ENCODE peak calls at places on chromosome 1, in four cellular contexts. R, I, G and V are unnamed samples. For H3K4me1, the result is how much of the 10 kb centered on the place peaks cover.

GRCh38 chr1:93079685-93080141 is 630 bp downstream of the MTF2 start:
- DNase-seq in R (no peak), I (peak), G (no peak), V (no peak)

GRCh38 chr1:154434346-154435075 is 29.4 kb downstream of the IL6R start:
- DNase-seq in R (no peak), I (peak), G (no peak), V (no peak)

GRCh38 chr1:230277201-230277771 is 148.8 kb downstream of the PGBD5 start:
- DNase-seq in R (no peak), I (no peak), G (no peak), V (no peak)

GRCh38 chr1:241531195-241532172 is 694 bp upstream of the KMO start:
- DNase-seq in R (peak), I (peak), G (peak), V (no peak)

GRCh38 chr1:248702714-248703113 is at the start of gene OR14I1:
- DNase-seq in R (no peak), I (no peak), G (no peak), V (no peak)

GRCh38 chr1:55876276-55877060 is 661.3 kb upstream of the USP24 start:
- DNase-seq in R (no peak), I (no peak), G (no peak), V (no peak)

GRCh38 chr1:53246261-53247134 is 8.2 kb upstream of the MAGOH start:
- DNase-seq in R (no peak), I (peak), G (no peak), V (no peak)

GRCh38 chr1:169105434-169106094 is 926 bp upstream of the ATP1B1 start:
- DNase-seq in R (peak), I (peak), G (peak), V (no peak)

GRCh38 chr1:19644761-19645543 is 841 bp downstream of the NBL1 start:
- DNase-seq in R (no peak), I (peak), G (no peak), V (no peak)

GRCh38 chr1:55420021-55420420 is 204.9 kb upstream of the USP24 start:
- DNase-seq in R (no peak), I (no peak), G (no peak), V (no peak)

GRCh38 chr1:1879942-1880341 is 10.9 kb downstream of the GNB1 start:
- DNase-seq in R (no peak), I (no peak), G (no peak), V (no peak)

GRCh38 chr1:26542781-26543443 is 13.4 kb downstream of the RPS6KA1 start:
- DNase-seq in R (no peak), I (no peak), G (no peak), V (no peak)

GRCh38 chr1:34779962-34780361 is 1.1 kb upstream of the GJB3 start:
- DNase-seq in R (no peak), I (no peak), G (no peak), V (no peak)

GRCh38 chr1:52747450-52747849 is 21.2 kb downstream of the ZYG11B start:
- DNase-seq in R (no peak), I (no peak), G (no peak), V (no peak)

GRCh38 chr1:33443067-33443704 is 12.3 kb upstream of the PHC2 start:
- DNase-seq in R (no peak), I (peak), G (no peak), V (no peak)

GRCh38 chr1:29471487-29472313 is 235.4 kb downstream of the PTPRU start:
- DNase-seq in R (peak), I (no peak), G (no peak), V (no peak)

GRCh38 chr1:101632548-101633256 is 364.0 kb downstream of the OLFM3 start:
- DNase-seq in R (no peak), I (no peak), G (peak), V (no peak)

GRCh38 chr1:113734357-113735055 is 24.8 kb downstream of the PHTF1 start:
- DNase-seq in R (no peak), I (no peak), G (peak), V (no peak)

GRCh38 chr1:20462397-20462796 is 23.6 kb downstream of the CAMK2N1 start:
- DNase-seq in R (no peak), I (no peak), G (no peak), V (no peak)

GRCh38 chr1:246569248-246570238 is 3.3 kb downstream of the CNST start:
- DNase-seq in R (no peak), I (peak), G (no peak), V (no peak)

GRCh38 chr1:57683037-57683928 is 259.4 kb upstream of the DAB1 start:
- DNase-seq in R (no peak), I (no peak), G (no peak), V (no peak)

GRCh38 chr1:75198761-75199160 is 64.6 kb downstream of the LHX8 start:
- DNase-seq in R (no peak), I (no peak), G (no peak), V (no peak)

GRCh38 chr1:25695991-25696330 is 79.4 kb downstream of the MAN1C1 start:
- DNase-seq in R (no peak), I (peak), G (no peak), V (peak)

DNA sequence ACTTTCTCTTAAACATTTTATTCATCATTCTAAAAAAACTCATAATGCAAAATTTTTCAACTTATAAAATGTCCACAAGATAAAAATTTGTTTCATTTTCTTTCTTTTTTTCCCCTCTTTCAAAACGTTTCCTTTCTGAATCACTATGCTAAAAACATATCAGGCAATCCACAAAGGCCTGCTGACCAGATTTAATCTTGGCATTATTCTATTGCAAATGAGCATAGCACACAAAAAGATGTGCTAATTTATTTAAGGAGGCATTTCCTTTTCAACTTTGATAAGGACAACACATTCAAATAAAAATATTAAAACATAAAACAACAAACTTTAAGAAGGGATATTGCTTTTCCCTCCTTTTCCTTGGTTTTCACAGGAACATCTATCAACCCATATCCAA is 215.3 kb upstream of the FOXD3 start:
- DNase-seq in R (no peak), I (no peak), G (no peak), V (no peak)
- H3K4me1 ChIP-seq in R (under half), I (under half), G (under half), V (under half)

GRCh38 chr1:150530491-150531159 is 15.1 kb downstream of the FALEC start:
- DNase-seq in R (no peak), I (no peak), G (no peak), V (no peak)

GRCh38 chr1:150528997-150529396 is 13.4 kb downstream of the FALEC start:
- DNase-seq in R (no peak), I (peak), G (no peak), V (no peak)

GRCh38 chr1:150525348-150525747 is 9.8 kb downstream of the FALEC start:
- DNase-seq in R (no peak), I (no peak), G (no peak), V (no peak)

GRCh38 chr1:150532860-150533259 is 16.3 kb upstream of the ADAMTSL4 start:
- DNase-seq in R (no peak), I (peak), G (no peak), V (no peak)

DNA sequence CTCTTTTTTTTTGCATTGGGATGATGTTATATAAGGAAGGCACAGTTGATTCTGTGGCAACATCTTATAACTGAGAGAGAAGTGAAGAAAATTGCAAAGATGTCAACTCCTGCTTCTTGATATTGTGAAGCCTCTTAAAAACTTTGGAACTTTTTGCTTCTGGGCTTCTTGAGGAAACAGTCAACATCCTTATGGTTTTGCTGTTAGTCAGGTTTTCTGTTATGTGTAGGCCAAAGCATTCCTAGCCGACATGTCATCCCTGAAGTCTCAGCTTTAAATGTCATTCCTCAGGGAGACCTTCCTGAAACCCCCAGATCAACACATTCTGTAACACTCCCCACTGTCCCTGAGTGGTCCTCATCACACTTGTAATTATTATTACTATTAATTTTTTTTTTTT is 12.6 kb downstream of the FALEC start:
- DNase-seq in R (no peak), I (peak), G (no peak), V (no peak)
- TF ChIP-seq EZH2 in R (no peak), I (no peak), G (no peak), V (no peak)

GRCh38 chr1:207826557-207827487 is 75.0 kb downstream of the CD46 start:
- DNase-seq in R (peak), I (no peak), G (no peak), V (no peak)
- H3K9ac ChIP-seq in R (peak), I (no peak), G (peak), V (peak)

GRCh38 chr1:22416555-22417454 is 34.8 kb upstream of the ZBTB40 start:
- DNase-seq in R (peak), I (peak), G (peak), V (no peak)
- H3K4me1 ChIP-seq in R (under half), I (under half), G (under half), V (under half)